ENCODE peak calls at places on chromosomes 2 and 18, in four cellular contexts. E, C, H and X are unnamed samples.

GRCh38 chr18:8694891-8695290 is 10.5 kb upstream of the MTCL1 start:
- DNase-seq in H (no peak), C (no peak), E (no peak), X (no peak)

GRCh38 chr2:60552096-60552850 is 1.2 kb downstream of the BCL11A start:
- DNase-seq in C (no peak), H (no peak), E (peak; percentile 66), X (no peak)

GRCh38 chr2:65227035-65227470 is 578 bp upstream of the ACTR2 start:
- DNase-seq in E (no peak), H (no peak), C (no peak), X (no peak)

GRCh38 chr2:96940991-96941775 is 45.2 kb downstream of the FAM178B start:
- DNase-seq in E (no peak), C (no peak), H (no peak), X (no peak)

GRCh38 chr18:50135903-50136302 is 59.0 kb downstream of the MYO5B start:
- DNase-seq in E (no peak), C (no peak), H (no peak), X (no peak)

GRCh38 chr2:128268611-128269357 is 49.9 kb downstream of the HS6ST1 start:
- DNase-seq in H (no peak), E (peak; percentile 67), C (no peak), X (no peak)

GRCh38 chr18:8705941-8706544 is 687 bp downstream of the MTCL1 start:
- DNase-seq in H (no peak), E (peak; percentile 66), C (no peak), X (peak; percentile 46)

GRCh38 chr18:55097406-55098170 is 138.3 kb upstream of the CCDC68 start:
- DNase-seq in E (no peak), C (no peak), H (no peak), X (no peak)

GRCh38 chr2:128293870-128294455 is 24.7 kb downstream of the HS6ST1 start:
- DNase-seq in C (no peak), E (no peak), H (no peak), X (no peak)

GRCh38 chr2:229270551-229271410 is at the start of gene PID1:
- DNase-seq in H (no peak), C (peak; percentile 55), E (peak; percentile 72), X (peak; percentile 57)

GRCh38 chr18:24180048-24180447 is 41.2 kb downstream of the CABYR start:
- DNase-seq in E (no peak), C (no peak), H (no peak), X (no peak)

GRCh38 chr2:55838653-55839052 is 84.9 kb downstream of the EFEMP1 start:
- DNase-seq in E (no peak), C (no peak), H (no peak), X (no peak)

GRCh38 chr2:105072039-105072438 is 34.2 kb downstream of the MRPS9 start:
- DNase-seq in C (no peak), E (no peak), H (peak; percentile 6), X (no peak)

GRCh38 chr2:135999899-136000298 is 14.5 kb upstream of the DARS1 start:
- DNase-seq in E (no peak), H (no peak), C (no peak), X (no peak)

GRCh38 chr2:11540148-11540995 is 6.5 kb downstream of the GREB1 start:
- DNase-seq in C (no peak), H (no peak), E (no peak), X (no peak)

GRCh38 chr2:129888896-129889295 is 90.6 kb upstream of the RAB6C start:
- DNase-seq in E (no peak), H (no peak), C (no peak), X (no peak)

GRCh38 chr18:22284581-22285230 is 115.3 kb downstream of the GATA6 start:
- DNase-seq in E (no peak), H (no peak), C (no peak), X (no peak)

GRCh38 chr2:201907128-201907886 is 101.0 kb downstream of the CDK15 start:
- DNase-seq in C (no peak), E (no peak), H (no peak), X (no peak)

GRCh38 chr2:48601349-48601748 is 16.3 kb upstream of the GTF2A1L start:
- DNase-seq in C (no peak), E (no peak), H (no peak), X (no peak)

GRCh38 chr2:67572721-67573485 is 175.8 kb downstream of the ETAA1 start:
- DNase-seq in E (no peak), H (no peak), C (no peak), X (no peak)

GRCh38 chr2:186307871-186308270 is 178.2 kb upstream of the ZC3H15 start:
- DNase-seq in C (no peak), H (no peak), E (no peak), X (no peak)

GRCh38 chr18:74457043-74457742 is at the start of gene DIPK1C:
- DNase-seq in E (no peak), H (no peak), C (no peak), X (no peak)

GRCh38 chr2:22078701-22079100 is 954.9 kb downstream of the TDRD15 start:
- DNase-seq in H (no peak), E (no peak), C (no peak), X (no peak)

GRCh38 chr18:79884296-79884962 is 67.0 kb downstream of the SLC66A2 start:
- DNase-seq in E (peak; percentile 54), C (no peak), H (no peak), X (no peak)

GRCh38 chr2:130332271-130333073 is 10.2 kb upstream of the IMP4 start:
- DNase-seq in C (peak; percentile 64), H (peak; percentile 68), E (peak; percentile 88), X (peak; percentile 59)

GRCh38 chr2:233966388-233966787 is 49.2 kb downstream of the TRPM8 start:
- DNase-seq in E (no peak), C (no peak), H (no peak), X (no peak)

GRCh38 chr2:37829202-37829601 is 95.9 kb upstream of the RMDN2 start:
- DNase-seq in C (no peak), H (no peak), E (no peak), X (no peak)

GRCh38 chr2:33660416-33661118 is 61.5 kb upstream of the FAM98A start:
- DNase-seq in H (no peak), C (no peak), E (no peak), X (no peak)

GRCh38 chr2:47569658-47570398 is 166.9 kb downstream of the MSH2 start:
- DNase-seq in E (no peak), C (peak; percentile 26), H (peak; percentile 19), X (peak; percentile 30)

GRCh38 chr2:62724886-62725711 is 19.6 kb downstream of the EHBP1 start:
- DNase-seq in E (peak; percentile 63), H (no peak), C (no peak), X (peak; percentile 24)

GRCh38 chr2:15968280-15969178 is 28.2 kb downstream of the MYCN start:
- DNase-seq in C (no peak), E (no peak), H (peak; percentile 60), X (no peak)

GRCh38 chr2:24076849-24077534 is 866 bp upstream of the SF3B6 start:
- DNase-seq in C (no peak), H (no peak), E (no peak), X (no peak)

GRCh38 chr18:36412778-36413177 is 115.3 kb downstream of the FHOD3 start:
- DNase-seq in C (no peak), H (no peak), E (no peak), X (no peak)

GRCh38 chr2:231187736-231188505 is 10.5 kb upstream of the ARMC9 start:
- DNase-seq in E (peak; percentile 62), C (no peak), H (no peak), X (no peak)

GRCh38 chr2:73588177-73588576 is 54.0 kb downstream of the NAT8 start:
- DNase-seq in C (no peak), H (no peak), E (no peak), X (no peak)

GRCh38 chr18:62710417-62710816 is 4.9 kb upstream of the PHLPP1 start:
- DNase-seq in C (no peak), E (no peak), H (no peak), X (no peak)

GRCh38 chr2:105364436-105365139 is 27.2 kb downstream of the C2orf49 start:
- DNase-seq in E (no peak), C (no peak), H (no peak), X (no peak)

GRCh38 chr2:158491072-158491471 is 34.3 kb downstream of the PKP4 start:
- DNase-seq in H (no peak), E (no peak), C (no peak), X (no peak)